ENCODE peak calls at places on chromosomes 12 and 14, in four cellular contexts. X, V, E and U are unnamed samples.

GRCh38 chr12:90808568-90808967 is 146.4 kb downstream of the CCER1 start:
- DNase-seq in X (no peak), V (no peak), E (no peak), U (no peak)

GRCh38 chr12:18345021-18345735 is 83.9 kb downstream of the PIK3C2G start:
- DNase-seq in X (no peak), E (no peak), V (no peak), U (no peak)

GRCh38 chr14:104563191-104563741 is 16.3 kb upstream of the C14orf180 start:
- DNase-seq in E (no peak), X (no peak), V (no peak), U (no peak)

GRCh38 chr12:25495336-25496097 is 57.6 kb downstream of the LMNTD1 start:
- DNase-seq in V (peak; percentile 64), E (peak; percentile 88), X (no peak), U (peak; percentile 71)

GRCh38 chr14:92531151-92531873 is 17.7 kb downstream of the RIN3 start:
- DNase-seq in E (no peak), V (no peak), X (no peak), U (no peak)

GRCh38 chr14:64060648-64061096 is 207.9 kb downstream of the SYNE2 start:
- DNase-seq in E (peak; percentile 4), X (no peak), V (no peak), U (no peak)

GRCh38 chr12:116336542-116337065 is 59.1 kb upstream of the MED13L start:
- DNase-seq in X (no peak), V (no peak), E (no peak), U (peak; percentile 22)

GRCh38 chr12:55682087-55682796 is 25.5 kb downstream of the ITGA7 start:
- DNase-seq in V (no peak), X (no peak), E (no peak), U (no peak)

GRCh38 chr14:21081521-21082184 is 11.5 kb downstream of the ARHGEF40 start:
- DNase-seq in E (no peak), V (no peak), X (no peak), U (no peak)

GRCh38 chr12:27305673-27306504 is 26.7 kb upstream of the BMAL2 start:
- DNase-seq in E (no peak), X (no peak), V (peak; percentile 30), U (peak; percentile 34)

GRCh38 chr14:53696217-53696965 is 260.2 kb downstream of the BMP4 start:
- DNase-seq in X (no peak), V (no peak), E (peak; percentile 56), U (no peak)

GRCh38 chr14:53044486-53044885 is 93.6 kb upstream of the FERMT2 start:
- DNase-seq in V (peak; percentile 74), E (no peak), X (no peak), U (peak; percentile 52)

GRCh38 chr12:114688256-114688845 is 4.4 kb upstream of the TBX3 start:
- DNase-seq in V (no peak), E (no peak), X (no peak), U (no peak)

GRCh38 chr12:93865751-93866150 is 188.6 kb downstream of the CRADD start:
- DNase-seq in X (no peak), V (no peak), E (no peak), U (no peak)

GRCh38 chr12:23098110-23099049 is 473.4 kb downstream of the ETNK1 start:
- DNase-seq in V (no peak), E (no peak), X (no peak), U (peak; percentile 70)

GRCh38 chr14:35470775-35471174 is 63.2 kb upstream of the INSM2 start:
- DNase-seq in V (peak; percentile 21), E (no peak), X (no peak), U (no peak)

GRCh38 chr12:71594214-71594948 is 69.3 kb downstream of the ZFC3H1 start:
- DNase-seq in V (peak; percentile 18), X (no peak), E (no peak), U (no peak)

GRCh38 chr12:75823475-75823874 is 208.1 kb downstream of the PHLDA1 start:
- DNase-seq in V (no peak), E (no peak), X (no peak), U (no peak)